ENCODE peak calls at places on chromosomes 3 and 15, in six cellular contexts. I is aorta, D is T-cell, Q is epithelial cell of esophagus, Z is A549, X is cerebellar cortex. V is an unnamed sample.

GRCh38 chr15:77841376-77841775 is 208.7 kb upstream of the LINGO1 start:
- DNase-seq in Z (no peak), D (no peak), X (no peak), Q (no peak), I (peak), V (no peak)

GRCh38 chr3:30908466-30909037 is 14.1 kb upstream of the GADL1 start:
- DNase-seq in I (no peak), Q (no peak), Z (no peak), D (no peak), X (no peak), V (no peak)

GRCh38 chr3:150105886-150106612 is 135.4 kb upstream of the PFN2 start:
- DNase-seq in Q (no peak), Z (no peak), I (no peak), D (no peak), X (peak), V (no peak)

GRCh38 chr3:50405249-50405648 is 45.9 kb upstream of the TMEM115 start:
- DNase-seq in D (no peak), X (no peak), Z (no peak), I (no peak), Q (peak), V (no peak)

GRCh38 chr3:76026379-76026778 is 241.0 kb upstream of the ZNF717 start:
- DNase-seq in Q (no peak), D (no peak), X (no peak), Z (no peak), I (no peak), V (no peak)

GRCh38 chr3:10416730-10417300 is 88.6 kb downstream of the ATP2B2 start:
- DNase-seq in X (no peak), D (no peak), Z (no peak), Q (no peak), I (no peak), V (no peak)

GRCh38 chr3:29922990-29923746 is 642.3 kb downstream of the RBMS3 start:
- DNase-seq in Q (peak), Z (no peak), I (no peak), X (no peak), D (no peak), V (no peak)

GRCh38 chr3:7709383-7710082 is 792.1 kb upstream of the LMCD1 start:
- DNase-seq in Z (no peak), I (no peak), X (no peak), D (no peak), Q (no peak), V (no peak)

GRCh38 chr15:44882499-44882968 is 74.0 kb upstream of the TERB2 start:
- DNase-seq in Z (no peak), D (no peak), Q (peak), X (no peak), I (no peak), V (no peak)

GRCh38 chr15:48928877-48929538 is 34.7 kb downstream of the SHC4 start:
- DNase-seq in Z (no peak), X (no peak), I (no peak), Q (no peak), D (no peak), V (no peak)

GRCh38 chr3:126199256-126199655 is 18.9 kb upstream of the ALDH1L1 start:
- DNase-seq in I (no peak), Z (no peak), D (no peak), Q (no peak), X (no peak), V (no peak)

GRCh38 chr3:45054196-45054857 is 28.2 kb downstream of the CLEC3B start:
- DNase-seq in Q (peak), X (no peak), I (no peak), Z (no peak), D (no peak), V (no peak)

GRCh38 chr15:41545218-41545617 is 1.2 kb upstream of the RPAP1 start:
- DNase-seq in Q (no peak), D (no peak), Z (no peak), X (no peak), I (no peak), V (no peak)

GRCh38 chr15:96746621-96747155 is 416.2 kb downstream of the NR2F2 start:
- DNase-seq in I (no peak), X (no peak), Z (no peak), D (no peak), Q (no peak), V (no peak)

GRCh38 chr3:186589856-186590579 is 19.5 kb downstream of the DNAJB11 start:
- DNase-seq in D (no peak), Q (peak), X (no peak), I (no peak), Z (no peak), V (no peak)

GRCh38 chr15:41284425-41285177 is 47.8 kb downstream of the OIP5 start:
- DNase-seq in I (no peak), Q (peak), D (no peak), X (peak), Z (peak), V (no peak)

GRCh38 chr3:8793242-8793641 is 23.8 kb upstream of the OXTR start:
- DNase-seq in X (peak), I (no peak), Z (peak), D (no peak), Q (peak), V (no peak)

GRCh38 chr3:111616417-111617105 is 21.4 kb upstream of the ZBED2 start:
- DNase-seq in X (no peak), I (no peak), Q (peak), D (peak), Z (no peak), V (no peak)

GRCh38 chr3:67421912-67422311 is 232.5 kb downstream of the SUCLG2 start:
- DNase-seq in Q (no peak), Z (no peak), I (no peak), X (no peak), D (no peak), V (no peak)

GRCh38 chr15:78739206-78739605 is 72.1 kb downstream of the ADAMTS7 start:
- DNase-seq in Z (no peak), I (peak), Q (no peak), D (no peak), X (no peak), V (peak)

GRCh38 chr3:49563040-49563578 is 8.8 kb downstream of the BSN start:
- DNase-seq in Q (no peak), Z (no peak), D (no peak), I (no peak), X (no peak), V (no peak)

GRCh38 chr3:195198424-195199346 is 72.3 kb downstream of the XXYLT1 start:
- DNase-seq in Q (no peak), I (no peak), D (no peak), Z (no peak), X (no peak), V (no peak)

GRCh38 chr3:48268381-48268935 is 27.6 kb downstream of the ZNF589 start:
- DNase-seq in I (no peak), D (peak), Q (peak), Z (no peak), X (no peak), V (peak)

GRCh38 chr3:148857321-148857720 is 7.8 kb upstream of the CPA3 start:
- DNase-seq in D (no peak), Q (no peak), X (peak), Z (no peak), I (no peak), V (no peak)

GRCh38 chr15:70327328-70328136 is 229.8 kb upstream of the TLE3 start:
- DNase-seq in I (no peak), Q (no peak), D (no peak), Z (no peak), X (no peak), V (peak)